ENCODE peak calls at places on chromosomes 7 and 10, in nine cellular contexts. E is naive thymus-derived CD4-positive, alpha-beta T cell; K is fibroblast of mammary gland; R is left lung; H is GM23338; C is lower lobe of right lung; Z is bronchial epithelial cell; P is GM23248; V is HepG2. Y is an unnamed sample.

GRCh38 chr10:121237718-121238117 is 360.5 kb downstream of the FGFR2 start:
- DNase-seq in E (no peak), K (no peak), R (no peak), H (peak; percentile 27), C (no peak), Z (no peak), P (no peak), V (no peak), Y (no peak)

GRCh38 chr7:91850455-91850854 is 30.0 kb downstream of the MTERF1 start:
- DNase-seq in E (no peak), K (peak; percentile 11), R (no peak), H (no peak), C (no peak), Z (peak; percentile 89), P (peak; percentile 55), V (no peak), Y (no peak)

GRCh38 chr7:22429386-22429785 is 70.6 kb downstream of the STEAP1B start:
- DNase-seq in E (no peak), K (peak; percentile 17), R (no peak), H (no peak), C (no peak), Z (peak; percentile 94), P (no peak), V (no peak), Y (no peak)

GRCh38 chr7:74228951-74229900 is 19.4 kb downstream of the LAT2 start:
- DNase-seq in E (no peak), K (no peak), R (no peak), H (no peak), C (no peak), Z (no peak), P (no peak), V (no peak), Y (no peak)

GRCh38 chr7:124191713-124192112 is 158.8 kb upstream of the TMEM229A start:
- DNase-seq in E (no peak), K (no peak), R (no peak), H (no peak), C (no peak), Z (no peak), P (no peak), V (no peak), Y (no peak)

GRCh38 chr7:128104109-128104742 is 73.0 kb upstream of the LRRC4 start:
- DNase-seq in E (no peak), K (peak; percentile 43), R (no peak), H (peak; percentile 72), C (peak; percentile 47), Z (no peak), P (peak; percentile 62), V (no peak), Y (no peak)

GRCh38 chr10:10482613-10483012 is 535.1 kb upstream of the CELF2 start:
- DNase-seq in E (no peak), K (no peak), R (no peak), H (no peak), C (no peak), Z (no peak), P (no peak), V (no peak), Y (no peak)

GRCh38 chr10:16519908-16520861 is 1.5 kb downstream of the C1QL3 start:
- DNase-seq in E (peak; percentile 2), K (no peak), R (peak; percentile 65), H (peak; percentile 59), C (no peak), Z (no peak), P (peak; percentile 23), V (no peak), Y (no peak)

GRCh38 chr10:515674-516073 is 173.8 kb downstream of the DIP2C start:
- DNase-seq in E (no peak), K (no peak), R (no peak), H (no peak), C (no peak), Z (no peak), P (no peak), V (no peak), Y (no peak)

GRCh38 chr7:146698995-146699610 is 582.5 kb downstream of the CNTNAP2 start:
- DNase-seq in E (no peak), K (no peak), R (no peak), H (no peak), C (no peak), Z (no peak), P (no peak), V (no peak), Y (no peak)

GRCh38 chr10:23362069-23362830 is 17.7 kb upstream of the C10orf67 start:
- DNase-seq in E (no peak), K (no peak), R (no peak), H (no peak), C (no peak), Z (no peak), P (no peak), V (no peak), Y (no peak)

GRCh38 chr10:20988357-20988983 is 91.4 kb upstream of the NEBL start:
- DNase-seq in E (no peak), K (peak; percentile 67), R (no peak), H (no peak), C (no peak), Z (no peak), P (peak; percentile 11), V (peak; percentile 20), Y (no peak)

GRCh38 chr7:66929935-66930334 is 8.9 kb downstream of the TMEM248 start:
- DNase-seq in E (no peak), K (no peak), R (no peak), H (no peak), C (no peak), Z (no peak), P (no peak), V (no peak), Y (no peak)

GRCh38 chr7:120996333-120996982 is 7.9 kb downstream of the CPED1 start:
- DNase-seq in E (peak; percentile 80), K (peak; percentile 92), R (no peak), H (no peak), C (peak; percentile 48), Z (peak; percentile 82), P (peak; percentile 88), V (no peak), Y (peak; percentile 77)

GRCh38 chr10:33477291-33478088 is 143.0 kb upstream of the NRP1 start:
- DNase-seq in E (no peak), K (no peak), R (no peak), H (no peak), C (no peak), Z (no peak), P (no peak), V (no peak), Y (no peak)

GRCh38 chr10:119651514-119652327 is 541 bp downstream of the BAG3 start:
- DNase-seq in E (peak; percentile 29), K (no peak), R (peak; percentile 84), H (peak; percentile 38), C (peak; percentile 62), Z (no peak), P (peak; percentile 55), V (no peak), Y (no peak)

GRCh38 chr7:112160130-112160770 is 45.9 kb downstream of the DOCK4 start:
- DNase-seq in E (no peak), K (peak; percentile 21), R (no peak), H (no peak), C (no peak), Z (peak; percentile 63), P (no peak), V (peak; percentile 57), Y (no peak)

GRCh38 chr10:61662794-61663259 is at the start of gene CABCOCO1:
- DNase-seq in E (no peak), K (peak; percentile 45), R (peak; percentile 89), H (peak; percentile 86), C (peak; percentile 80), Z (peak; percentile 21), P (peak; percentile 80), V (no peak), Y (no peak)

GRCh38 chr7:22296916-22297315 is 60.0 kb downstream of the RAPGEF5 start:
- DNase-seq in E (no peak), K (peak; percentile 3), R (no peak), H (no peak), C (no peak), Z (peak; percentile 10), P (peak; percentile 27), V (no peak), Y (no peak)

DNA sequence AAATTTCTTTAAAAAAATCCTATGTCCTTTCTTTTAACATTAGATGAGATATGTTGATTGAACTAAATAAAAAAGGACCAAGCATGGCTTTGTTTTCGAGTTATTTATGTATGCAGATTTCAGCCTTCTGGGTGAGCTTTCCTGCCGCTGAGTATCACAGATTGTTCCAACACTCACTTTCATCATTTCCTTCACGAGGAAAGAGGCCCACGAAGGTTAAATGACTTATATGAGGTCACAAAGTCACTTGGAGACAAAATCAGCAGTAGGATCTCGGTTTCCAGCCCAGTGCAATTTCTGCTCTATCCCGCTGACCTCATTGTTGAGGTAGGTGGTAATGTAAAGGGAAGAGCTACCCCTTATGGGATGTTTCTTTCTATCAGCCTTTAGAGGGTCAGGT is 226.8 kb downstream of the SKAP2 start:
- DNase-seq in E (no peak), K (no peak), R (no peak), H (no peak), C (no peak), Z (no peak), P (no peak), V (no peak), Y (no peak)
- H3K4me3 ChIP-seq in E (no peak overlapping the region), K (no peak overlapping the region), R (no peak overlapping the region), H (no peak overlapping the region), C (no peak overlapping the region), Z (no peak overlapping the region), P (no peak overlapping the region), V (no peak overlapping the region), Y (no peak overlapping the region)

DNA sequence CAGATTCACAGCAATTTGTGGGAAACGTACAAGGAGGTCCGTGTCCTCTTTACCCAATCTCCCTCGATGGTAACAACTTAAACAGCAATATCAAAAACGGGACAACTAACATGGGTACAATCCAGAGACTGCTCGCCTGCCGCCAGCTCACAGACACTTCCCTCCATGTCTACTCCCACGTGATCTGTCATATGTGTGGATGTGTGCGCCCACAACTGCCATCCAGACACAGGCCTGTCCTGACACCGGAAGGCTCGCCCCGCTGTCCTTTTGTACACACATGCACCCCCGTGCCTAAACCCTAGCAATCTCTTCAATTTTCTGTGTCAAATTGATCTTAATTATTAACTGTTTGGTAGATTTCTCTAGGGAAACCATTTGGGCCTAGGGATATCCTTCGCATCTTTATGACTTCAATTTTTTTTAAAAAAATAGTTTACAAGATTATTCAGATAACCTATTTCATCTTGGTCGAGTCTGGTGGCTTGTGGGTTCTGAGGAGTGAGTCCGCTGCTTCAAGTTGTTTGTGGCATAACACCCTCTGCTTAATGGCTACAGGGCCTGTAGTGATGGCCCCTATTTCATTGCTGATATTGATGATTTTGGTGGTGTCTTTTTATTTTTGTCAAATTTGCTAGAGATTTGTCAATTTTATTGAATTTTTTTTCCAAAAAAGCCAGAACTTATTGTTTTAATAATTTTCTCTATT is 260.6 kb downstream of the MAD1L1 start:
- DNase-seq in E (no peak), K (no peak), R (peak; percentile 46), H (no peak), C (peak; percentile 41), Z (no peak), P (no peak), V (no peak), Y (no peak)
- H3K4me3 ChIP-seq in E (no peak overlapping the region), K (no peak overlapping the region), R (no peak overlapping the region), H (no peak overlapping the region), C (no peak overlapping the region), Z (no peak overlapping the region), P (no peak overlapping the region), V (no peak overlapping the region), Y (no peak overlapping the region)

GRCh38 chr7:156060925-156061324 is 248.7 kb upstream of the SHH start:
- DNase-seq in E (no peak), K (no peak), R (no peak), H (no peak), C (no peak), Z (no peak), P (no peak), V (no peak), Y (no peak)
- H3K4me3 ChIP-seq in E (no peak overlapping the region), K (no peak overlapping the region), R (no peak overlapping the region), H (no peak overlapping the region), C (no peak overlapping the region), Z (no peak overlapping the region), P (no peak overlapping the region), V (no peak overlapping the region), Y (no peak overlapping the region)

GRCh38 chr10:88168171-88169036 is 305.0 kb downstream of the PTEN start:
- DNase-seq in E (no peak), K (no peak), R (no peak), H (no peak), C (no peak), Z (no peak), P (no peak), V (no peak), Y (no peak)
- H3K4me3 ChIP-seq in E (no peak overlapping the region), K (no peak overlapping the region), R (no peak overlapping the region), H (no peak overlapping the region), C (no peak overlapping the region), Z (no peak overlapping the region), P (no peak overlapping the region), V (no peak overlapping the region), Y (no peak overlapping the region)

Y was measured in Jurkat, Clone E6-1.